ENCODE peak calls at places on chromosomes 5 and 9, in four cellular contexts. D, C, U and P are unnamed samples.

GRCh38 chr5:82068723-82069122 is 96.9 kb downstream of the ATG10 start:
- DNase-seq in C (no peak), U (no peak), D (no peak), P (no peak)

GRCh38 chr5:861442-862366 is 10.9 kb upstream of the ZDHHC11 start:
- DNase-seq in D (no peak), C (no peak), U (no peak), P (no peak)

GRCh38 chr9:137174722-137175293 is 3.0 kb upstream of the TMEM210 start:
- DNase-seq in C (no peak), D (no peak), U (peak; percentile 30), P (no peak)

GRCh38 chr5:31469886-31470285 is 62.0 kb downstream of the DROSHA start:
- DNase-seq in C (no peak), U (no peak), D (no peak), P (no peak)

GRCh38 chr9:116151966-116152381 is 1.6 kb upstream of the PAPPA start:
- DNase-seq in U (no peak), C (no peak), D (no peak), P (no peak)

GRCh38 chr9:109816490-109816889 is 36.5 kb downstream of the PALM2AKAP2 start:
- DNase-seq in C (no peak), U (no peak), D (peak; percentile 86), P (no peak)

GRCh38 chr9:77808750-77809079 is 160.6 kb upstream of the GNA14 start:
- DNase-seq in U (no peak), D (peak; percentile 72), C (no peak), P (no peak)

GRCh38 chr9:92292338-92293074 is 991 bp downstream of the IARS1 start:
- DNase-seq in U (no peak), C (peak; percentile 2), D (peak; percentile 18), P (no peak)

GRCh38 chr9:135990468-135991429 is 29.6 kb upstream of the UBAC1 start:
- DNase-seq in U (peak; percentile 91), C (peak; percentile 89), D (peak; percentile 78), P (peak; percentile 43)

GRCh38 chr9:6907772-6908381 is 150.1 kb downstream of the KDM4C start:
- DNase-seq in C (no peak), U (peak; percentile 12), D (peak; percentile 38), P (peak; percentile 6)

GRCh38 chr5:154972476-154973080 is 31.7 kb downstream of the MRPL22 start:
- DNase-seq in U (peak; percentile 24), C (peak; percentile 49), D (peak; percentile 35), P (no peak)

GRCh38 chr5:16992006-16992405 is 55.9 kb upstream of the MYO10 start:
- DNase-seq in C (no peak), D (no peak), U (no peak), P (no peak)

GRCh38 chr9:14783358-14783757 is 60.8 kb upstream of the CER1 start:
- DNase-seq in D (peak; percentile 71), U (no peak), C (no peak), P (no peak)

GRCh38 chr5:113807384-113808053 is 294.0 kb downstream of the YTHDC2 start:
- DNase-seq in D (no peak), C (no peak), U (no peak), P (no peak)

GRCh38 chr5:113806823-113807222 is 293.3 kb downstream of the YTHDC2 start:
- DNase-seq in U (no peak), C (no peak), D (no peak), P (no peak)

GRCh38 chr5:113804264-113804663 is 290.8 kb downstream of the YTHDC2 start:
- DNase-seq in U (no peak), D (no peak), C (no peak), P (no peak)

GRCh38 chr5:113804943-113805342 is 291.4 kb downstream of the YTHDC2 start:
- DNase-seq in D (no peak), C (no peak), U (no peak), P (no peak)

GRCh38 chr5:113806250-113806649 is 292.8 kb downstream of the YTHDC2 start:
- DNase-seq in C (no peak), D (no peak), U (no peak), P (no peak)
- H3K4me3 ChIP-seq in C (peak overlapping the region; percentile 21), D (no peak overlapping the region), U (no peak overlapping the region), P (no peak overlapping the region)

GRCh38 chr5:178204205-178205009 is at the start of gene HNRNPAB:
- DNase-seq in U (peak; percentile 97), C (peak; percentile 99), D (peak; percentile 86), P (peak; percentile 95)
- TF ChIP-seq REST in U (peak; percentile 58), C (peak; percentile 30), D (no peak), P (peak; percentile 52)

GRCh38 chr5:34598177-34598794 is 57.8 kb upstream of the RAI14 start:
- DNase-seq in D (no peak), U (no peak), C (no peak), P (no peak)
- TF ChIP-seq POLR2AphosphoS5 in D (no peak), U (no peak), C (peak; percentile 56), P (no peak)

DNA sequence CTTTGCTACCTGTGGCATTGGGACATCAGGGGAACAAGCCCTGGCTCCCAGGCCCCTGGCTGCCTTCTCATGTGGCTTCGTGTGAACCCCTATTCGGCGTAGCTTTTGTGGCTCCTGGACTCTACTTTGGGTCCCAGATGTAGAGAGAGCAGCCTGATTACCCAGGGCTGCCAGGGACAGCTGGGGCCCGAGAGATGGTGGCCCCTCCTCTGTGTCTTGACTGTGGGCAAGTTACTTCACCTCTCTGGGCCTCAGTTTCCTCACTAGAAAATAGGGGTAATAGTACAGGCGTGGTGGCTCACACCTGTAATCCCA is 2.0 kb downstream of the PKN3 start:
- DNase-seq in D (no peak), C (no peak), U (no peak), P (no peak)
- H3K4me3 ChIP-seq in D (no peak overlapping the region), C (no peak overlapping the region), U (no peak overlapping the region), P (no peak overlapping the region)

GRCh38 chr9:99821187-99822095 is at the start of gene NR4A3:
- DNase-seq in D (peak; percentile 84), C (peak; percentile 91), U (peak; percentile 83), P (peak; percentile 97)
- TF ChIP-seq REST in D (no peak), C (no peak), U (no peak), P (no peak)